ENCODE peak calls at places on chromosomes 11 and 22, in six cellular contexts. G is fibroblast of lung, B is hippocampal formation, I is HEK293T, M is lower leg skin, W is SHP77 treated with DMSO at 0.1 percent for 48 hours. X is an unnamed sample.
A peak's percentile ranks its signal among the peaks of the same experiment; 100 is the strongest.

GRCh38 chr11:18972336-18972735 is 33.1 kb upstream of the MRGPRX1 start:
- DNase-seq in G (no peak), B (no peak), I (no peak), M (no peak), W (no peak), X (no peak)

GRCh38 chr22:27866136-27867091 is 52.6 kb downstream of the PITPNB start:
- DNase-seq in G (peak; percentile 97), B (no peak), I (no peak), M (peak; percentile 67), W (no peak), X (no peak)

GRCh38 chr11:72625746-72626636 is 48.2 kb downstream of the PDE2A start:
- DNase-seq in G (peak; percentile 36), B (no peak), I (no peak), M (peak; percentile 30), W (no peak), X (no peak)

GRCh38 chr22:45212306-45212709 is 28.4 kb downstream of the KIAA0930 start:
- DNase-seq in G (peak; percentile 90), B (peak; percentile 92), I (no peak), M (peak; percentile 67), W (peak; percentile 34), X (no peak)

GRCh38 chr11:96246718-96247540 is 96.1 kb downstream of the MAML2 start:
- DNase-seq in G (peak; percentile 63), B (peak; percentile 36), I (no peak), M (no peak), W (no peak), X (no peak)

GRCh38 chr11:44630511-44631210 is 65.2 kb downstream of the CD82 start:
- DNase-seq in G (no peak), B (no peak), I (no peak), M (no peak), W (no peak), X (no peak)

GRCh38 chr22:34917239-34917638 is 148.7 kb upstream of the ISX start:
- DNase-seq in G (no peak), B (no peak), I (no peak), M (no peak), W (no peak), X (no peak)

GRCh38 chr11:44969853-44970252 is 19.2 kb upstream of the TP53I11 start:
- DNase-seq in G (no peak), B (no peak), I (no peak), M (no peak), W (no peak), X (no peak)

GRCh38 chr22:50059185-50059880 is 1.2 kb upstream of the TTLL8 start:
- DNase-seq in G (peak; percentile 58), B (no peak), I (peak; percentile 54), M (no peak), W (no peak), X (no peak)

GRCh38 chr11:77968337-77968736 is 26.1 kb downstream of the INTS4 start:
- DNase-seq in G (no peak), B (no peak), I (no peak), M (no peak), W (no peak), X (no peak)

GRCh38 chr11:113274708-113275582 is 39.4 kb upstream of the TTC12 start:
- DNase-seq in G (no peak), B (no peak), I (peak; percentile 26), M (no peak), W (no peak), X (no peak)